ENCODE peak calls at places on chromosomes 6 and 20, in eight cellular contexts. One of them, this sample, is unnamed.

GRCh38 chr6:40308533-40309306 is 278.4 kb downstream of the LRFN2 start:
- DNase-seq in CD4-positive, alpha-beta T cell: peak
- DNase-seq in GM23248: peak
- DNase-seq in neural crest cell: peak
- DNase-seq in RWPE1: peak
- DNase-seq in hippocampal formation: no peak
- DNase-seq in NCI-H1092 treated with DMSO at 0.1 percent for 48 hours: peak
- DNase-seq in activated CD4-positive, CD25-positive, alpha-beta regulatory T cell: no peak
- DNase-seq in this sample: peak

GRCh38 chr20:15759546-15760216 is 813.6 kb downstream of the KIF16B start:
- DNase-seq in CD4-positive, alpha-beta T cell: no peak
- DNase-seq in GM23248: peak
- DNase-seq in neural crest cell: no peak
- DNase-seq in RWPE1: no peak
- DNase-seq in hippocampal formation: peak
- DNase-seq in NCI-H1092 treated with DMSO at 0.1 percent for 48 hours: no peak
- DNase-seq in activated CD4-positive, CD25-positive, alpha-beta regulatory T cell: no peak
- DNase-seq in this sample: no peak

GRCh38 chr6:166839006-166839405 is 117.3 kb downstream of the RNASET2 start:
- DNase-seq in CD4-positive, alpha-beta T cell: no peak
- DNase-seq in GM23248: no peak
- DNase-seq in neural crest cell: no peak
- DNase-seq in RWPE1: no peak
- DNase-seq in hippocampal formation: no peak
- DNase-seq in NCI-H1092 treated with DMSO at 0.1 percent for 48 hours: no peak
- DNase-seq in activated CD4-positive, CD25-positive, alpha-beta regulatory T cell: no peak
- DNase-seq in this sample: no peak

GRCh38 chr6:5093231-5094015 is 8.3 kb downstream of the PPP1R3G start:
- DNase-seq in CD4-positive, alpha-beta T cell: no peak
- DNase-seq in GM23248: no peak
- DNase-seq in neural crest cell: no peak
- DNase-seq in RWPE1: no peak
- DNase-seq in hippocampal formation: no peak
- DNase-seq in NCI-H1092 treated with DMSO at 0.1 percent for 48 hours: no peak
- DNase-seq in activated CD4-positive, CD25-positive, alpha-beta regulatory T cell: no peak
- DNase-seq in this sample: no peak

GRCh38 chr6:90146024-90146423 is 150.6 kb downstream of the BACH2 start:
- DNase-seq in CD4-positive, alpha-beta T cell: no peak
- DNase-seq in GM23248: no peak
- DNase-seq in neural crest cell: no peak
- DNase-seq in RWPE1: no peak
- DNase-seq in hippocampal formation: no peak
- DNase-seq in NCI-H1092 treated with DMSO at 0.1 percent for 48 hours: no peak
- DNase-seq in activated CD4-positive, CD25-positive, alpha-beta regulatory T cell: no peak
- DNase-seq in this sample: no peak

GRCh38 chr6:41072836-41073202 is at the start of gene NFYA:
- DNase-seq in CD4-positive, alpha-beta T cell: no peak
- DNase-seq in GM23248: no peak
- DNase-seq in neural crest cell: no peak
- DNase-seq in RWPE1: peak
- DNase-seq in hippocampal formation: no peak
- DNase-seq in NCI-H1092 treated with DMSO at 0.1 percent for 48 hours: no peak
- DNase-seq in activated CD4-positive, CD25-positive, alpha-beta regulatory T cell: peak
- DNase-seq in this sample: peak

GRCh38 chr6:9516207-9516606 is 898.7 kb downstream of the TFAP2A start:
- DNase-seq in CD4-positive, alpha-beta T cell: no peak
- DNase-seq in GM23248: peak
- DNase-seq in neural crest cell: no peak
- DNase-seq in RWPE1: peak
- DNase-seq in hippocampal formation: no peak
- DNase-seq in NCI-H1092 treated with DMSO at 0.1 percent for 48 hours: no peak
- DNase-seq in activated CD4-positive, CD25-positive, alpha-beta regulatory T cell: no peak
- DNase-seq in this sample: peak

GRCh38 chr6:35096129-35096852 is 44.8 kb downstream of the TCP11 start:
- DNase-seq in CD4-positive, alpha-beta T cell: no peak
- DNase-seq in GM23248: peak
- DNase-seq in neural crest cell: no peak
- DNase-seq in RWPE1: peak
- DNase-seq in hippocampal formation: no peak
- DNase-seq in NCI-H1092 treated with DMSO at 0.1 percent for 48 hours: peak
- DNase-seq in activated CD4-positive, CD25-positive, alpha-beta regulatory T cell: no peak
- DNase-seq in this sample: peak

GRCh38 chr6:87938287-87938686 is 109.4 kb upstream of the SPACA1 start:
- DNase-seq in CD4-positive, alpha-beta T cell: no peak
- DNase-seq in GM23248: no peak
- DNase-seq in neural crest cell: no peak
- DNase-seq in RWPE1: no peak
- DNase-seq in hippocampal formation: no peak
- DNase-seq in NCI-H1092 treated with DMSO at 0.1 percent for 48 hours: no peak
- DNase-seq in activated CD4-positive, CD25-positive, alpha-beta regulatory T cell: no peak
- DNase-seq in this sample: no peak

GRCh38 chr20:41142241-41142640 is 4.9 kb downstream of the PLCG1 start:
- DNase-seq in CD4-positive, alpha-beta T cell: no peak
- DNase-seq in GM23248: no peak
- DNase-seq in neural crest cell: no peak
- DNase-seq in RWPE1: no peak
- DNase-seq in hippocampal formation: no peak
- DNase-seq in NCI-H1092 treated with DMSO at 0.1 percent for 48 hours: no peak
- DNase-seq in activated CD4-positive, CD25-positive, alpha-beta regulatory T cell: no peak
- DNase-seq in this sample: no peak

GRCh38 chr6:130457605-130458004 is 91.8 kb downstream of the TMEM200A start:
- DNase-seq in CD4-positive, alpha-beta T cell: no peak
- DNase-seq in GM23248: peak
- DNase-seq in neural crest cell: no peak
- DNase-seq in RWPE1: no peak
- DNase-seq in hippocampal formation: no peak
- DNase-seq in NCI-H1092 treated with DMSO at 0.1 percent for 48 hours: no peak
- DNase-seq in activated CD4-positive, CD25-positive, alpha-beta regulatory T cell: no peak
- DNase-seq in this sample: no peak

GRCh38 chr6:155638200-155638599 is 182.6 kb upstream of the NOX3 start:
- DNase-seq in CD4-positive, alpha-beta T cell: no peak
- DNase-seq in GM23248: no peak
- DNase-seq in neural crest cell: no peak
- DNase-seq in RWPE1: no peak
- DNase-seq in hippocampal formation: no peak
- DNase-seq in NCI-H1092 treated with DMSO at 0.1 percent for 48 hours: no peak
- DNase-seq in activated CD4-positive, CD25-positive, alpha-beta regulatory T cell: no peak
- DNase-seq in this sample: no peak

This sample was measured in HTR-8/SVneo.